ENCODE peak calls at places on chromosome 18, in nine cellular contexts. J, O, G, Q, M, A, Z, T and B are unnamed samples.

GRCh38 chr18:59718108-59719057 is 21.2 kb upstream of the CCBE1 start:
- DNase-seq in J (peak), O (no peak), G (no peak), Q (peak), M (no peak), A (no peak), Z (peak), T (no peak), B (no peak)

GRCh38 chr18:11156977-11157376 is 7.6 kb upstream of the PIEZO2 start:
- DNase-seq in J (no peak), O (no peak), G (no peak), Q (no peak), M (no peak), A (no peak), Z (no peak), T (no peak), B (no peak)

GRCh38 chr18:76451475-76452331 is 43.3 kb downstream of the ZNF516 start:
- DNase-seq in J (no peak), O (no peak), G (no peak), Q (no peak), M (peak), A (no peak), Z (no peak), T (no peak), B (no peak)

GRCh38 chr18:3664563-3665178 is 214.7 kb downstream of the TGIF1 start:
- DNase-seq in J (peak), O (no peak), G (no peak), Q (no peak), M (no peak), A (no peak), Z (peak), T (peak), B (no peak)

GRCh38 chr18:9091066-9091476 is 11.4 kb upstream of the NDUFV2 start:
- DNase-seq in J (no peak), O (no peak), G (peak), Q (no peak), M (no peak), A (no peak), Z (no peak), T (no peak), B (no peak)

GRCh38 chr18:79554945-79555645 is 124.5 kb upstream of the CTDP1 start:
- DNase-seq in J (no peak), O (no peak), G (no peak), Q (no peak), M (no peak), A (no peak), Z (no peak), T (no peak), B (no peak)

GRCh38 chr18:49625021-49625691 is 63.3 kb downstream of the LIPG start:
- DNase-seq in J (no peak), O (no peak), G (no peak), Q (no peak), M (no peak), A (no peak), Z (no peak), T (no peak), B (peak)

GRCh38 chr18:2573408-2573807 is 2.1 kb downstream of the NDC80 start:
- DNase-seq in J (no peak), O (no peak), G (no peak), Q (no peak), M (no peak), A (no peak), Z (no peak), T (no peak), B (no peak)

GRCh38 chr18:56709463-56709862 is 58.3 kb downstream of the WDR7 start:
- DNase-seq in J (peak), O (no peak), G (peak), Q (peak), M (no peak), A (peak), Z (peak), T (peak), B (no peak)

GRCh38 chr18:74528913-74529312 is 5.4 kb upstream of the CNDP1 start:
- DNase-seq in J (no peak), O (no peak), G (no peak), Q (no peak), M (no peak), A (no peak), Z (no peak), T (peak), B (no peak)

GRCh38 chr18:47577520-47577919 is 326.1 kb upstream of the SKOR2 start:
- DNase-seq in J (no peak), O (no peak), G (no peak), Q (no peak), M (no peak), A (no peak), Z (no peak), T (no peak), B (no peak)